ENCODE peak calls at places on chromosomes 3 and 15, in nine cellular contexts. Q, V, U, E, Y, I, J, X and T are unnamed samples.

GRCh38 chr3:189490337-189490736 is 140.9 kb upstream of the TP63 start:
- DNase-seq in U (no peak), J (no peak), Y (no peak), I (no peak), X (no peak), V (no peak), Q (peak; percentile 42), E (peak; percentile 40), T (no peak)

GRCh38 chr15:51104512-51104911 is 9.8 kb upstream of the TNFAIP8L3 start:
- DNase-seq in Y (no peak), U (no peak), E (no peak), I (no peak), J (no peak), X (no peak), Q (no peak), V (peak; percentile 80), T (peak; percentile 36)

GRCh38 chr15:88835646-88836045 is 32.4 kb downstream of the ACAN start:
- DNase-seq in Y (no peak), V (peak; percentile 55), J (no peak), X (no peak), I (no peak), U (no peak), E (no peak), Q (peak; percentile 62), T (no peak)

GRCh38 chr15:31297880-31298456 is 28.7 kb upstream of the KLF13 start:
- DNase-seq in Y (no peak), E (peak; percentile 59), J (no peak), X (no peak), U (no peak), Q (peak; percentile 31), V (no peak), I (no peak), T (no peak)

GRCh38 chr15:41897327-41897726 is 3.5 kb upstream of the SPTBN5 start:
- DNase-seq in X (no peak), U (no peak), Q (no peak), J (no peak), V (no peak), I (no peak), Y (no peak), E (no peak), T (no peak)

GRCh38 chr3:111728566-111728935 is 130.5 kb upstream of the PHLDB2 start:
- DNase-seq in J (no peak), I (no peak), V (no peak), E (no peak), X (no peak), U (no peak), Y (no peak), Q (no peak), T (no peak)

GRCh38 chr15:31605467-31605931 is 278.9 kb downstream of the KLF13 start:
- DNase-seq in I (no peak), E (peak; percentile 38), V (peak; percentile 79), Y (no peak), J (peak; percentile 71), X (no peak), Q (peak; percentile 44), U (peak; percentile 30), T (peak; percentile 50)

GRCh38 chr3:94004301-94004910 is 24.0 kb downstream of the STX19 start:
- DNase-seq in U (peak; percentile 44), Q (peak; percentile 70), J (peak; percentile 61), I (peak; percentile 75), Y (peak; percentile 67), X (peak; percentile 37), V (peak; percentile 83), E (peak; percentile 63), T (peak; percentile 30)

GRCh38 chr3:4806535-4807108 is 172.6 kb upstream of the BHLHE40 start:
- DNase-seq in V (no peak), E (no peak), U (no peak), Q (no peak), X (no peak), J (no peak), I (no peak), Y (no peak), T (no peak)

GRCh38 chr3:177134811-177135210 is 62.5 kb downstream of the TBL1XR1 start:
- DNase-seq in X (no peak), Q (no peak), E (no peak), I (no peak), U (no peak), J (no peak), V (no peak), Y (no peak), T (no peak)

GRCh38 chr3:15261274-15261673 is 55.2 kb downstream of the CAPN7 start:
- DNase-seq in Q (peak; percentile 41), J (no peak), V (no peak), X (no peak), Y (no peak), E (no peak), I (no peak), U (no peak), T (no peak)

GRCh38 chr3:28835751-28836150 is 445.1 kb upstream of the RBMS3 start:
- DNase-seq in Q (peak; percentile 47), V (peak; percentile 40), Y (no peak), I (no peak), X (no peak), E (no peak), J (peak; percentile 48), U (no peak), T (peak; percentile 3)

GRCh38 chr3:15983232-15983631 is 185.5 kb upstream of the ANKRD28 start:
- DNase-seq in V (peak; percentile 93), E (no peak), I (no peak), X (no peak), Q (peak; percentile 43), J (no peak), U (peak; percentile 24), Y (no peak), T (no peak)

DNA sequence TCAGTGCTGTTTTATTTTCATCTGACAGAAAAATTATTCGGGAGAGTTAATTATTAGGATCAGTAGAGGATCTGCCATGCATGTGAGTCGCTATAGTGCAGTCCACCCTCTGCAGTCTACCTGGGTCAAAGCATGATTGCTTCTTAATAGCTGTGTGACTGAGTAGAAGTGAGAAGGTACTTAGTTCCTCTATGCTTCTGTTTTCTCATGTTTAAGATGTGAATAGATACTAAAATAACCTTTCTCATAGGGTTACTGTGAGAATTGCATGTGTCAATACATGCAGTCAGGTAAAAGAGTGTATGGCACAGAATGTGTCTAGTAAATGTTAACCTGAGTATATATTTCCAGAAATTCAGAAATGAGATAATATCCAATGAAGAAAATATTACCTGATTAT is 435.7 kb downstream of the NAALADL2 start:
- DNase-seq in Y (no peak), U (no peak), E (no peak), X (no peak), I (no peak), J (no peak), V (no peak), Q (no peak), T (no peak)
- TF ChIP-seq EZH2phosphoT487 in Y (no peak), U (no peak), E (no peak), X (no peak), I (no peak), J (no peak), V (no peak), Q (no peak), T (no peak)

DNA sequence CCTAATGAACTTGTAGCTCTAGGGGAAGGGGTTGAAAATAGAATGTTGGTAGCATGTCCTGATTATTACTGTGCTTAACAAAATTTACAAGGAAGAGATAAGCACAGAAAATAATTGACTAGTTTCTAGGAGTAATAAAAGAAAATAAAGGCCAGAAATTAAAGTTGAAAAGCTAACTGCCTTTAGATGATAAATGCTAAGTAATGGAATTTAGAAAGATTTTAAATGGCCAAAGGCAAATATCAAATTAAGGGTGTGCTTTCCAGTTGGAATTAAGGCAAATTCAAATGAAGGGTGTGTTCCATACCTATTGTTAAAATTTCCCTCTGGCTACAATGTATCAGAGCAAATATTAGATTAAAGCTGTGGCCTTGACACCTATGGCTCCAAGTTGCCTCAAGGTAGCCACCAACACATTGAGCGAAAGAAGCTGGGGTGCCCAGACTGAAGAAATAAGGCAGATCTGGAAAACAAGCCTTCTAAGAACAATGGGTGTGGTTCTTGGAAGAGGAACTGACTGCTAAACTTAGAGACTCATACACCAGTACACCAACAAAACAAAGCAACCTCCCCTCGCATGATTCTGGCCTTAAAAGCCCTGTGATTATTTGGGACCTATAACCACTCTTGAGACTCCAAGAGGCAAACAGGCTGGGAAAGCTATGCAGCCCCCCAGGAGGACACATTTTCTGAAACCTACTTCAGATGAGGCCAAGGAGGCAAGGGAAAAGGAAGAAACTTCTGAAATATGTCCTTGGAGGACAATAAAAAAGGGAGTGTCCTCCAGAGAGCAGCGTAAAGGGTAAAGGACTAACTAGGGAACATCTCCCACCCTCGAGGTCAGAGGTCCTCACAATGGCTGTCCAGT is 29.5 kb upstream of the IL16 start:
- DNase-seq in Q (no peak), E (no peak), V (peak; percentile 43), U (no peak), Y (no peak), X (no peak), J (no peak), I (no peak), T (no peak)
- TF ChIP-seq EZH2phosphoT487 in Q (no peak), E (no peak), V (no peak), U (no peak), Y (no peak), X (no peak), J (no peak), I (no peak), T (no peak)

DNA sequence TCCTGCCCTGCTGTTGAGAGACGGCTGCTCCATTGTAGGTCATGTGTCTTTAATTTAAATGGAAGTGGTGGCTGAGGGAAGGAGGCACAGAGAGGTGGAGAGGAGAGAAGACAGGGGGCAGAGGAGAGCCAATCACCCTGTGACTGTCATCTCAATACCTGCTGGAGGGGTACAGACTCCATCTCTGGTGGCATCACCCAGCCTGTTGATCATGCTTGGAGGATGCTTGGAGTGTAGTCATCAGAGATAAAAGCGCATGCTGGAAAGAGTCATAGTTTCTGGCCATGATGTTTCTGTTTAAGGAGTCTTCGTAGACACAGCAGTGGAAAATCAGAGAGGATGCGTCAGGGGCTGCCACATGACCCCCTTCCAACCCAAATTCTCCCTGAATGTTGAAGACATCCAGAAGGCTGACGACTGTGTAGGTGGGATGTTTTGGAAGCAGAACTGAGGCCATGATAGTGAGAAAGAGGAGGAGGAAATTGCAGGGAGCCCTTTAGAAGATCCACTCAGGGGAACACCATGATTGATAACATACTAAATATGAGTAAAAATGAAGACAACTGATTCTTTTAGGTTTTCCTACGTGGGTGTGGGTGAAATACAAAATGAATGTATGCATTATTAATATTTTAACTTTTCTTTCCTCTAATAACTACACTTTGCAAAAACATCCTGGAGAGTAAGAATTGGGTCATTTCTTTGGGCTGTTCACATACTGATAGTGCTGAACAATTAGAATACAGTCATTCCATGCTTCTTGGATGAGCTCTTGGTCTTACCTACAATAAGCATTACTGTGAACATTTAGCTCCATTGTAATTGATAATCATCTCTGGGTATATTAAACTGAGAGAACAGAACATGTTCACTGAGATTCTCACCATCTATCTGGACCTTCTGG is 210.6 kb upstream of the ATP10A start:
- DNase-seq in J (no peak), I (no peak), E (no peak), Y (no peak), Q (no peak), X (no peak), V (no peak), U (no peak), T (no peak)
- TF ChIP-seq EZH2phosphoT487 in J (no peak), I (no peak), E (no peak), Y (no peak), Q (no peak), X (no peak), V (no peak), U (no peak), T (no peak)

DNA sequence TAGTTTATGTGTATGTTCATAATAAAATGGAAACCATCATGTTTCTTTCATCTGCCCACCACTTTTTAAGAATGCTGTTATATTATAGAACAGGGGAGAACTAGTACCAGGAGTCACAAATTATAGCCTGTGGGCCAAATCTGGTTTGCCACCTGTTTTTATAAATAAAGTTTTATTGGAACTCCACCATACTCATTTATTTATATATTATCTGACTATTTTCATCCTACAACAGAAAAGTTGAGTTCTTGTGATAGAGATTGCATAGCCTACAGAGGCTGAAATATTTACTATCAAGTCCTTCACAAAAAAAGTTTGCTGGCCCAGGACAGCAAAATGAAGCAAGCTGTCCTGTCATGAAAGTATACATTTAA is 41.3 kb downstream of the FILIP1L start:
- DNase-seq in J (no peak), X (no peak), E (no peak), V (no peak), I (no peak), Q (no peak), Y (no peak), U (no peak), T (no peak)
- TF ChIP-seq EZH2phosphoT487 in J (no peak), X (no peak), E (no peak), V (no peak), I (no peak), Q (no peak), Y (no peak), U (no peak), T (no peak)